ENCODE peak calls at places on chromosome 18, in seven cellular contexts. D is iPS-NIHi11; V is astrocyte of the spinal cord; N is stimulated activated naive CD4-positive, alpha-beta T cell; L is NCI-H1092 treated with DMSO at 0.1 percent for 48 hours; I is activated T-helper 1 cell treated with anti-CD3 and anti-CD28 coated beads, Interleukin-2, amount 50 U/mL, for 16 hours; P is lower leg skin. J is an unnamed sample.

GRCh38 chr18:43720036-43720435 is 442.7 kb upstream of the SYT4 start:
- DNase-seq in D (no peak), V (peak), N (no peak), L (no peak), I (no peak), P (no peak), J (no peak)

GRCh38 chr18:60044290-60045006 is 144.7 kb downstream of the PMAIP1 start:
- DNase-seq in D (no peak), V (peak), N (no peak), L (no peak), I (no peak), P (no peak), J (no peak)

GRCh38 chr18:9684901-9685738 is 23.0 kb upstream of the RAB31 start:
- DNase-seq in D (no peak), V (peak), N (no peak), L (no peak), I (no peak), P (peak), J (no peak)

GRCh38 chr18:13452448-13452811 is 233.9 kb downstream of the LDLRAD4 start:
- DNase-seq in D (no peak), V (peak), N (no peak), L (no peak), I (no peak), P (peak), J (no peak)

GRCh38 chr18:49899647-49900330 is 86.5 kb upstream of the ACAA2 start:
- DNase-seq in D (no peak), V (no peak), N (no peak), L (peak), I (no peak), P (no peak), J (no peak)

GRCh38 chr18:56327171-56327885 is 311.1 kb downstream of the TXNL1 start:
- DNase-seq in D (no peak), V (no peak), N (no peak), L (no peak), I (no peak), P (no peak), J (no peak)

GRCh38 chr18:78890388-78890787 is 89.2 kb upstream of the SALL3 start:
- DNase-seq in D (no peak), V (no peak), N (no peak), L (no peak), I (no peak), P (no peak), J (no peak)

GRCh38 chr18:2027026-2027425 is 544.3 kb downstream of the METTL4 start:
- DNase-seq in D (no peak), V (no peak), N (no peak), L (no peak), I (no peak), P (no peak), J (no peak)

GRCh38 chr18:78123144-78123909 is 856.3 kb upstream of the SALL3 start:
- DNase-seq in D (no peak), V (no peak), N (no peak), L (no peak), I (no peak), P (peak), J (no peak)

GRCh38 chr18:31513189-31513907 is 15.4 kb downstream of the DSG2 start:
- DNase-seq in D (no peak), V (peak), N (no peak), L (no peak), I (no peak), P (no peak), J (peak)

GRCh38 chr18:80202264-80202998 is 44.9 kb downstream of the PARD6G start:
- DNase-seq in D (no peak), V (no peak), N (no peak), L (no peak), I (no peak), P (peak), J (no peak)

GRCh38 chr18:48314694-48315093 is 94.5 kb downstream of the ZBTB7C start:
- DNase-seq in D (no peak), V (no peak), N (no peak), L (peak), I (no peak), P (no peak), J (no peak)

GRCh38 chr18:66724664-66725356 is 120.9 kb upstream of the CDH19 start:
- DNase-seq in D (no peak), V (no peak), N (no peak), L (no peak), I (no peak), P (no peak), J (no peak)

GRCh38 chr18:74496508-74497307 is 545 bp downstream of the CNDP2 start:
- DNase-seq in D (peak), V (peak), N (peak), L (peak), I (peak), P (peak), J (no peak)

GRCh38 chr18:36307513-36307912 is 10.0 kb downstream of the FHOD3 start:
- DNase-seq in D (no peak), V (no peak), N (no peak), L (no peak), I (no peak), P (no peak), J (no peak)

GRCh38 chr18:495017-495416 is 5.5 kb downstream of the COLEC12 start:
- DNase-seq in D (no peak), V (no peak), N (no peak), L (no peak), I (no peak), P (no peak), J (no peak)

GRCh38 chr18:42544901-42545300 is 570.6 kb downstream of the RIT2 start:
- DNase-seq in D (no peak), V (no peak), N (no peak), L (no peak), I (no peak), P (no peak), J (no peak)

GRCh38 chr18:36095936-36096519 is 28.7 kb upstream of the RPRD1A start:
- DNase-seq in D (peak), V (peak), N (no peak), L (peak), I (no peak), P (no peak), J (peak)

GRCh38 chr18:42675810-42676209 is 439.7 kb downstream of the RIT2 start:
- DNase-seq in D (no peak), V (no peak), N (no peak), L (peak), I (no peak), P (no peak), J (no peak)

GRCh38 chr18:48408111-48408726 is 964 bp downstream of the ZBTB7C start:
- DNase-seq in D (no peak), V (no peak), N (no peak), L (peak), I (no peak), P (no peak), J (peak)

GRCh38 chr18:67232991-67233390 is 283.5 kb downstream of the DSEL start:
- DNase-seq in D (no peak), V (no peak), N (no peak), L (no peak), I (no peak), P (no peak), J (no peak)

GRCh38 chr18:54222922-54223567 is 1.4 kb downstream of the MBD2 start:
- DNase-seq in D (no peak), V (no peak), N (peak), L (peak), I (peak), P (no peak), J (no peak)

GRCh38 chr18:9428301-9428706 is 47.0 kb upstream of the RALBP1 start:
- DNase-seq in D (no peak), V (no peak), N (no peak), L (peak), I (no peak), P (no peak), J (no peak)

GRCh38 chr18:3350566-3351527 is 88.9 kb downstream of the MYL12B start:
- DNase-seq in D (no peak), V (peak), N (no peak), L (no peak), I (no peak), P (no peak), J (peak)

GRCh38 chr18:35055726-35056125 is 14.5 kb downstream of the MAPRE2 start:
- DNase-seq in D (no peak), V (no peak), N (no peak), L (no peak), I (no peak), P (no peak), J (no peak)

GRCh38 chr18:70781860-70782453 is 493.1 kb downstream of the SOCS6 start:
- DNase-seq in D (peak), V (peak), N (peak), L (peak), I (peak), P (no peak), J (peak)

GRCh38 chr18:70021043-70021442 is 73.4 kb upstream of the CD226 start:
- DNase-seq in D (no peak), V (no peak), N (no peak), L (no peak), I (no peak), P (no peak), J (no peak)

GRCh38 chr18:73124165-73124564 is 256.4 kb upstream of the NETO1 start:
- DNase-seq in D (no peak), V (peak), N (no peak), L (no peak), I (no peak), P (no peak), J (no peak)

GRCh38 chr18:24009651-24010333 is 4.8 kb upstream of the TTC39C start:
- DNase-seq in D (no peak), V (no peak), N (peak), L (peak), I (no peak), P (no peak), J (no peak)

GRCh38 chr18:70337139-70337972 is 48.5 kb downstream of the SOCS6 start:
- DNase-seq in D (peak), V (peak), N (no peak), L (no peak), I (no peak), P (no peak), J (peak)

GRCh38 chr18:57621252-57621607 is 406 bp downstream of the NARS1 start:
- DNase-seq in D (peak), V (no peak), N (no peak), L (no peak), I (peak), P (peak), J (no peak)

GRCh38 chr18:45838302-45839070 is 13.0 kb downstream of the SIGLEC15 start:
- DNase-seq in D (no peak), V (no peak), N (no peak), L (peak), I (no peak), P (no peak), J (no peak)

GRCh38 chr18:48116873-48117630 is 186.6 kb upstream of the SMAD2 start:
- DNase-seq in D (no peak), V (no peak), N (no peak), L (no peak), I (no peak), P (no peak), J (no peak)